ENCODE peak calls at places on chromosomes 4 and X, in four cellular contexts. Y is K562, B is IMR-90, X is GM12878. L is an unnamed sample.

GRCh38 chrX:37825225-37825842 is 22.0 kb downstream of the DYNLT3 start:
- DNase-seq in Y (peak; percentile 19), B (peak; percentile 38), X (no peak), L (peak; percentile 33)

GRCh38 chr4:26985836-26986235 is 125.2 kb downstream of the STIM2 start:
- DNase-seq in Y (no peak), B (no peak), X (peak; percentile 44), L (no peak)

GRCh38 chrX:45322820-45323219 is 122.1 kb upstream of the DIPK2B start:
- DNase-seq in Y (no peak), B (peak; percentile 45), X (no peak), L (no peak)

GRCh38 chrX:115190636-115191489 is 1.7 kb downstream of the RBMXL3 start:
- DNase-seq in Y (no peak), B (no peak), X (no peak), L (no peak)

GRCh38 chr4:113635739-113636437 is 125.7 kb downstream of the CAMK2D start:
- DNase-seq in Y (no peak), B (peak; percentile 86), X (no peak), L (no peak)

GRCh38 chrX:50456712-50457484 is 13.7 kb downstream of the DGKK start:
- DNase-seq in Y (no peak), B (no peak), X (no peak), L (no peak)

GRCh38 chr4:99808260-99808857 is 8.3 kb upstream of the DAPP1 start:
- DNase-seq in Y (peak; percentile 62), B (peak; percentile 21), X (no peak), L (peak; percentile 47)

GRCh38 chrX:13144927-13145659 is 100.7 kb upstream of the FAM9C start:
- DNase-seq in Y (no peak), B (peak; percentile 41), X (no peak), L (peak; percentile 36)

GRCh38 chr4:9765091-9765490 is 16.3 kb upstream of the DRD5 start:
- DNase-seq in Y (no peak), B (peak; percentile 4), X (no peak), L (peak; percentile 24)
- TF ChIP-seq FOS in Y (no peak), B (no peak), X (no peak), L (no peak)

GRCh38 chr4:83128235-83128929 is 13.9 kb upstream of the PLAC8 start:
- DNase-seq in Y (no peak), B (peak; percentile 90), X (no peak), L (no peak)
- TF ChIP-seq FOS in Y (no peak), B (peak; percentile 48), X (no peak), L (no peak)

GRCh38 chr4:73575667-73576066 is 44.6 kb downstream of the RASSF6 start:
- DNase-seq in Y (no peak), B (no peak), X (no peak), L (no peak)

GRCh38 chr4:73573794-73574528 is 46.3 kb downstream of the RASSF6 start:
- DNase-seq in Y (peak; percentile 16), B (peak; percentile 82), X (peak; percentile 51), L (peak; percentile 73)

GRCh38 chr4:73577371-73577770 is 42.9 kb downstream of the RASSF6 start:
- DNase-seq in Y (no peak), B (no peak), X (no peak), L (no peak)

GRCh38 chr4:73576366-73576765 is 43.9 kb downstream of the RASSF6 start:
- DNase-seq in Y (no peak), B (peak; percentile 29), X (no peak), L (no peak)
- TF ChIP-seq FOS in Y (no peak), B (no peak), X (no peak), L (no peak)

GRCh38 chr4:47224361-47224760 is 193.0 kb downstream of the GABRB1 start:
- DNase-seq in Y (no peak), B (no peak), X (no peak), L (no peak)

GRCh38 chr4:47218631-47219030 is 187.3 kb downstream of the GABRB1 start:
- DNase-seq in Y (no peak), B (no peak), X (no peak), L (no peak)

GRCh38 chr4:47221721-47222120 is 190.4 kb downstream of the GABRB1 start:
- DNase-seq in Y (no peak), B (peak; percentile 87), X (no peak), L (no peak)

GRCh38 chr4:47219586-47219985 is 188.2 kb downstream of the GABRB1 start:
- DNase-seq in Y (no peak), B (peak; percentile 70), X (no peak), L (no peak)

GRCh38 chr4:47222276-47222675 is 190.9 kb downstream of the GABRB1 start:
- DNase-seq in Y (no peak), B (peak; percentile 22), X (no peak), L (no peak)
- TF ChIP-seq FOS in Y (no peak), B (no peak), X (no peak), L (no peak)

GRCh38 chr4:140718240-140718639 is 37.9 kb downstream of the TBC1D9 start:
- DNase-seq in Y (no peak), B (peak; percentile 59), X (no peak), L (peak; percentile 84)
- TF ChIP-seq FOS in Y (no peak), B (no peak), X (no peak), L (peak; percentile 60)

GRCh38 chr4:145351922-145352321 is 129.7 kb upstream of the SMAD1 start:
- DNase-seq in Y (no peak), B (no peak), X (no peak), L (no peak)

GRCh38 chr4:145351162-145351561 is 130.5 kb upstream of the SMAD1 start:
- DNase-seq in Y (no peak), B (no peak), X (no peak), L (no peak)

GRCh38 chr4:145345401-145345800 is 136.3 kb upstream of the SMAD1 start:
- DNase-seq in Y (no peak), B (peak; percentile 8), X (no peak), L (no peak)

GRCh38 chr4:145346081-145346480 is 135.6 kb upstream of the SMAD1 start:
- DNase-seq in Y (no peak), B (no peak), X (no peak), L (no peak)

DNA sequence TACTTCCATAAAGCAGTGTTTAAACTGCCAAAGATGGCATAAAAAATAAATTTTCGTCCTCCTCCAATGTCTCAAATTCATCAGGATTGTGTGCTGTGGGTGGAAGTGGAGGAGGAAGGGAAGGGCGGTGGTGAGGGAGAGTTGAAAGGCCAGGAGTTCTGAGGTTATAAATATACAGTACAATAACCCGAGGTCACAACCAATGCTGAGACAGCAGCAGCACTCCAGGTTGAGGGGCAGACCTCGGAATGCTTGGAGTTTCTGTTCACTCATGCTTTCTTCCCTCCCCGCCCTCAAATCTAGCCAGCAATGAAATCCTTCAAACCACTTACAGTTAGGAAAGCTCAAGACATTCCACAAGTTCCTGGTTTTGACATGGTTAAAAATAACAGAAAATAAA is 134.0 kb upstream of the SMAD1 start:
- DNase-seq in Y (no peak), B (peak; percentile 11), X (no peak), L (no peak)
- TF ChIP-seq FOS in Y (no peak), B (no peak), X (no peak), L (no peak)

GRCh38 chr4:70992354-70992753 is 1.1 kb upstream of the DCK start:
- DNase-seq in Y (no peak), B (no peak), X (no peak), L (no peak)
- TF ChIP-seq FOS in Y (peak; percentile 56), B (no peak), X (no peak), L (no peak)

GRCh38 chrX:40058719-40059118 is 39.0 kb downstream of the BCOR start:
- DNase-seq in Y (no peak), B (no peak), X (no peak), L (no peak)
- TF ChIP-seq FOS in Y (no peak), B (no peak), X (no peak), L (no peak)

GRCh38 chr4:150683775-150684350 is 101.9 kb downstream of the MAB21L2 start:
- DNase-seq in Y (no peak), B (no peak), X (no peak), L (no peak)
- TF ChIP-seq FOS in Y (no peak), B (no peak), X (no peak), L (no peak)

GRCh38 chr4:185217390-185217985 is 8.1 kb downstream of the SNX25 start:
- DNase-seq in Y (no peak), B (no peak), X (no peak), L (no peak)

GRCh38 chr4:185221491-185221890 is 12.1 kb downstream of the SNX25 start:
- DNase-seq in Y (no peak), B (peak; percentile 37), X (no peak), L (no peak)

GRCh38 chr4:185221912-185222311 is 12.5 kb downstream of the SNX25 start:
- DNase-seq in Y (no peak), B (no peak), X (no peak), L (no peak)

GRCh38 chr4:185218312-185218711 is 8.9 kb downstream of the SNX25 start:
- DNase-seq in Y (no peak), B (no peak), X (no peak), L (no peak)

DNA sequence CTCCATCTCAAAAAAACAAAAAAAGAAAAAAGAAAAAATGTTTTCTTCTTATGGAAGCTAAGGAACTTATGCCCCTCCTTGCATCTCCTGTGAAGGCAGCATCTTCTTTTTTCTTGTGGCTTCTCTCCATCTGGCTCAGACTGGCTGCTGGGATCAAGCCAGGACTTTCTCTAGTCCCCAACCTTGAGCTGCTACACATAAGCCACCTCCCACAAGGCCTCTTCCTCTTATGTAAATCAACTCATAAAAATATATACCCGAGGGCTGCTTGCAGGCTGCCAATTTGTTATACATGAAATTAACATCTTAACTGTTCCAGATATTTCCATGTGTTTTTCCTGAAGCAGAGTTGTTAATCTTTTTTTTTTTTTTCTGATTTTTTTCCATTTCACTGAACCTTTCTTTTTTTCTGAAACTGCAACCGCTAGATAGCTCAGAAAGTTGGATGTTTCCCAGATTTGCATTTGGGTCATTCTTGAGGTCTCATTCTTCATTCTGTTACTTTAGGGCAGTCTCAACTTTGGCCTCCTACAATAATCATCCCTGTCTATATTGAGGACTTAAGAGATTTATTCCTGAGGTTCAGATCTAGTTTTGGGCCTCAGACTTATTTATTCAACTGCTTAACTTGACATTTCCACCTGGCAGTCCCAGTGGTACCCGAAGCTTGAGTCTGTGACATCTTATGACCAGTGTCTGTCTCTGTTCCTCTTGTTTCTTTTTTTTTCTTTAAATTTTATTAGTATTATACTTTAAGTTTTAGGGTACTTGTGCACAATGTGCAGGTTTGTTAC is 10.3 kb downstream of the SNX25 start:
- DNase-seq in Y (no peak), B (peak; percentile 78), X (no peak), L (peak; percentile 45)
- TF ChIP-seq FOS in Y (no peak), B (no peak), X (no peak), L (no peak)

L was measured in endothelial cell of umbilical vein.